ENCODE peak calls at places on chromosomes 5 and 9, in four cellular contexts. One of them, this sample, is unnamed.

GRCh38 chr9:108534741-108535140 is 321.0 kb downstream of the ACTL7B start:
- DNase-seq in GM12878: no peak
- DNase-seq in HL-60: no peak
- DNase-seq in K562: no peak
- DNase-seq in this sample: no peak

GRCh38 chr5:81852277-81853004 is 101.5 kb upstream of the SSBP2 start:
- DNase-seq in GM12878: no peak
- DNase-seq in HL-60: peak
- DNase-seq in K562: peak
- DNase-seq in this sample: no peak

GRCh38 chr5:162503796-162504195 is 436.2 kb downstream of the GABRG2 start:
- DNase-seq in GM12878: no peak
- DNase-seq in HL-60: no peak
- DNase-seq in K562: no peak
- DNase-seq in this sample: no peak

GRCh38 chr5:96344678-96345612 is 88.1 kb downstream of the PCSK1 start:
- DNase-seq in GM12878: peak
- DNase-seq in HL-60: peak
- DNase-seq in K562: peak
- DNase-seq in this sample: no peak

GRCh38 chr5:963673-964531 is 44.7 kb upstream of the NKD2 start:
- DNase-seq in GM12878: no peak
- DNase-seq in HL-60: peak
- DNase-seq in K562: peak
- DNase-seq in this sample: peak

GRCh38 chr5:40983781-40984180 is 74.5 kb downstream of the C7 start:
- DNase-seq in GM12878: no peak
- DNase-seq in HL-60: no peak
- DNase-seq in K562: no peak
- DNase-seq in this sample: no peak

GRCh38 chr9:120876842-120877240 is at the start of gene PHF19:
- DNase-seq in GM12878: no peak
- DNase-seq in HL-60: peak
- DNase-seq in K562: peak
- DNase-seq in this sample: peak

GRCh38 chr5:36389245-36389644 is 87.5 kb upstream of the RANBP3L start:
- DNase-seq in GM12878: no peak
- DNase-seq in HL-60: peak
- DNase-seq in K562: no peak
- DNase-seq in this sample: no peak

GRCh38 chr5:178453224-178453623 is 137.0 kb downstream of the COL23A1 start:
- DNase-seq in GM12878: no peak
- DNase-seq in HL-60: no peak
- DNase-seq in K562: peak
- DNase-seq in this sample: no peak

GRCh38 chr5:73668017-73668416 is 42.0 kb downstream of the ARHGEF28 start:
- DNase-seq in GM12878: no peak
- DNase-seq in HL-60: no peak
- DNase-seq in K562: no peak
- DNase-seq in this sample: no peak
- TF ChIP-seq POLR2AphosphoS5 in GM12878: no peak
- TF ChIP-seq POLR2AphosphoS5 in HL-60: no peak
- TF ChIP-seq POLR2AphosphoS5 in K562: no peak
- TF ChIP-seq POLR2AphosphoS5 in this sample: no peak

GRCh38 chr5:9622891-9623547 is 7.1 kb downstream of the TAS2R1 start:
- DNase-seq in GM12878: no peak
- DNase-seq in HL-60: no peak
- DNase-seq in K562: no peak
- DNase-seq in this sample: no peak

GRCh38 chr5:9624196-9624947 is 5.8 kb downstream of the TAS2R1 start:
- DNase-seq in GM12878: no peak
- DNase-seq in HL-60: no peak
- DNase-seq in K562: no peak
- DNase-seq in this sample: no peak

GRCh38 chr5:9617739-9618504 is 12.2 kb downstream of the TAS2R1 start:
- DNase-seq in GM12878: no peak
- DNase-seq in HL-60: no peak
- DNase-seq in K562: no peak
- DNase-seq in this sample: no peak

GRCh38 chr5:9619331-9620092 is 10.6 kb downstream of the TAS2R1 start:
- DNase-seq in GM12878: no peak
- DNase-seq in HL-60: no peak
- DNase-seq in K562: no peak
- DNase-seq in this sample: no peak

GRCh38 chr5:9621379-9621903 is 8.7 kb downstream of the TAS2R1 start:
- DNase-seq in GM12878: no peak
- DNase-seq in HL-60: no peak
- DNase-seq in K562: no peak
- DNase-seq in this sample: no peak
- TF ChIP-seq SPI1 in GM12878: no peak
- TF ChIP-seq SPI1 in HL-60: no peak
- TF ChIP-seq SPI1 in K562: no peak
- TF ChIP-seq SPI1 in this sample: no peak

GRCh38 chr5:121384359-121384758 is 467.3 kb upstream of the FTMT start:
- DNase-seq in GM12878: no peak
- DNase-seq in HL-60: no peak
- DNase-seq in K562: no peak
- DNase-seq in this sample: no peak
- TF ChIP-seq POLR2AphosphoS5 in GM12878: no peak
- TF ChIP-seq POLR2AphosphoS5 in HL-60: no peak
- TF ChIP-seq POLR2AphosphoS5 in K562: no peak
- TF ChIP-seq POLR2AphosphoS5 in this sample: no peak

DNA sequence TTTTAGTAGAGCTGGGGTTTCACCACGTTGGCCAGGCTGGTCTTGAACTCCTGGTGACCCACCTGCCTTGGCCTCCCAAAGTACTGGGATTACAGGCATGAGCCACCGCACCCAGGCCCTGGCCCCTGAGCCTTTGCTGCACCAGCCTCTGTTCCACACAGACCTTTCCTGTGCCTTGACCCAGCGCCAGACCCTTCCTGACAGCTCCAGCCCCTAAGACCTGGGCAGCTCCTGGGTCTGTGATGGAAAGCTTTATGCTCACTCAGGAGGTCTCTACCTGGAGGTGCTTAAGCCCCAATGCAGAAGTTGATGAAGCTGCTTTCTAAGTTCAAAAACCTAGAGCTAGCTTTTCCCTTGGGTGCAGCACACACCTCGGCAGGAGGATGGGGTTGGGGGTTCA is 58.8 kb upstream of the NEK6 start:
- DNase-seq in GM12878: no peak
- DNase-seq in HL-60: no peak
- DNase-seq in K562: no peak
- DNase-seq in this sample: no peak
- TF ChIP-seq SPI1 in GM12878: no peak
- TF ChIP-seq SPI1 in HL-60: no peak
- TF ChIP-seq SPI1 in K562: no peak
- TF ChIP-seq SPI1 in this sample: no peak